ENCODE peak calls at places on chromosomes 5 and 9, in seven cellular contexts. N is GM23338, M is HCT116, L is K562, S is SK-N-MC, O is HepG2, H is GM12878. K is an unnamed sample.
A peak's percentile ranks its signal among the peaks of the same experiment; 100 is the strongest.

GRCh38 chr9:70137577-70137976 is 93.9 kb downstream of the MAMDC2 start:
- DNase-seq in N (no peak), M (no peak), L (no peak), S (no peak), O (no peak), H (no peak), K (no peak)

GRCh38 chr9:7097040-7097715 is 339.4 kb downstream of the KDM4C start:
- DNase-seq in N (no peak), M (no peak), L (no peak), S (no peak), O (no peak), H (no peak), K (no peak)

GRCh38 chr5:178057839-178058238 is 55.5 kb upstream of the N4BP3 start:
- DNase-seq in N (no peak), M (no peak), L (no peak), S (no peak), O (no peak), H (no peak), K (no peak)

GRCh38 chr5:156628421-156628820 is 221.7 kb upstream of the PPP1R2B start:
- DNase-seq in N (no peak), M (no peak), L (no peak), S (no peak), O (no peak), H (no peak), K (no peak)

GRCh38 chr5:62431735-62432617 is 19.4 kb downstream of the IPO11 start:
- DNase-seq in N (no peak), M (no peak), L (peak; percentile 41), S (no peak), O (no peak), H (no peak), K (no peak)

GRCh38 chr5:4295663-4296339 is 700.2 kb downstream of the IRX1 start:
- DNase-seq in N (peak; percentile 75), M (no peak), L (no peak), S (peak; percentile 8), O (no peak), H (no peak), K (no peak)

GRCh38 chr9:91197232-91198181 is 164.2 kb downstream of the AUH start:
- DNase-seq in N (peak; percentile 19), M (peak; percentile 85), L (peak; percentile 70), S (peak; percentile 83), O (peak; percentile 99), H (no peak), K (peak; percentile 70)

GRCh38 chr9:86649913-86650312 is 295.7 kb upstream of the TUT7 start:
- DNase-seq in N (no peak), M (no peak), L (no peak), S (peak; percentile 66), O (no peak), H (no peak), K (no peak)

GRCh38 chr9:98989036-98990000 is 45.6 kb downstream of the COL15A1 start:
- DNase-seq in N (no peak), M (peak; percentile 40), L (no peak), S (no peak), O (peak; percentile 18), H (peak; percentile 8), K (no peak)

GRCh38 chr5:33772276-33772990 is 119.4 kb downstream of the ADAMTS12 start:
- DNase-seq in N (no peak), M (no peak), L (no peak), S (no peak), O (no peak), H (no peak), K (no peak)

GRCh38 chr9:10354591-10354990 is 258.2 kb downstream of the PTPRD start:
- DNase-seq in N (no peak), M (no peak), L (no peak), S (no peak), O (no peak), H (no peak), K (no peak)

GRCh38 chr9:133967024-133967741 is 24.9 kb downstream of the VAV2 start:
- DNase-seq in N (no peak), M (no peak), L (no peak), S (no peak), O (no peak), H (no peak), K (no peak)

GRCh38 chr5:88250010-88250409 is 18.6 kb downstream of the TMEM161B start:
- DNase-seq in N (no peak), M (no peak), L (no peak), S (no peak), O (no peak), H (no peak), K (no peak)

GRCh38 chr5:118592234-118592633 is 396.1 kb downstream of the DTWD2 start:
- DNase-seq in N (no peak), M (no peak), L (no peak), S (no peak), O (no peak), H (no peak), K (no peak)

GRCh38 chr9:15187589-15187988 is 119.4 kb downstream of the TTC39B start:
- DNase-seq in N (no peak), M (no peak), L (no peak), S (no peak), O (no peak), H (no peak), K (no peak)

GRCh38 chr5:60125636-60126035 is 232.1 kb upstream of the PDE4D start:
- DNase-seq in N (no peak), M (no peak), L (no peak), S (no peak), O (no peak), H (no peak), K (no peak)

GRCh38 chr9:72954431-72955420 is 1.9 kb upstream of the ALDH1A1 start:
- DNase-seq in N (no peak), M (no peak), L (no peak), S (no peak), O (no peak), H (no peak), K (no peak)

GRCh38 chr5:131114754-131115153 is 50.3 kb downstream of the HINT1 start:
- DNase-seq in N (no peak), M (no peak), L (no peak), S (no peak), O (no peak), H (no peak), K (no peak)

GRCh38 chr5:96146675-96147074 is 185.0 kb upstream of the ELL2 start:
- DNase-seq in N (peak; percentile 8), M (peak; percentile 38), L (peak; percentile 14), S (no peak), O (no peak), H (peak; percentile 27), K (peak; percentile 6)

GRCh38 chr5:84239509-84239908 is 145.2 kb downstream of the EDIL3 start:
- DNase-seq in N (no peak), M (no peak), L (no peak), S (no peak), O (no peak), H (no peak), K (no peak)

GRCh38 chr5:78127875-78128274 is 166.6 kb downstream of the AP3B1 start:
- DNase-seq in N (peak; percentile 58), M (no peak), L (peak; percentile 13), S (no peak), O (no peak), H (no peak), K (no peak)

GRCh38 chr9:114076237-114077161 is 1.6 kb downstream of the AMBP start:
- DNase-seq in N (peak; percentile 43), M (no peak), L (no peak), S (no peak), O (peak; percentile 45), H (no peak), K (no peak)

GRCh38 chr9:20835364-20836286 is 151.6 kb downstream of the FOCAD start:
- DNase-seq in N (no peak), M (no peak), L (no peak), S (no peak), O (peak; percentile 85), H (no peak), K (no peak)

GRCh38 chr5:14109041-14109747 is 33.9 kb upstream of the TRIO start:
- DNase-seq in N (no peak), M (no peak), L (no peak), S (no peak), O (no peak), H (peak; percentile 71), K (no peak)

GRCh38 chr5:14452685-14453084 is 128.9 kb upstream of the OTULINL start:
- DNase-seq in N (no peak), M (no peak), L (no peak), S (no peak), O (no peak), H (no peak), K (no peak)

GRCh38 chr5:150541895-150542294 is 34.0 kb downstream of the NDST1 start:
- DNase-seq in N (no peak), M (no peak), L (no peak), S (no peak), O (peak; percentile 65), H (no peak), K (no peak)
- H3K27ac ChIP-seq in N (no peak overlapping the region), M (no peak overlapping the region), L (no peak overlapping the region), S (no peak overlapping the region), O (peak overlapping the region; percentile 89), H (no peak overlapping the region), K (no peak overlapping the region)

GRCh38 chr9:88605500-88606172 is 70.7 kb downstream of the NXNL2 start:
- DNase-seq in N (no peak), M (no peak), L (no peak), S (no peak), O (no peak), H (no peak), K (no peak)

GRCh38 chr9:88604836-88605499 is 70.0 kb downstream of the NXNL2 start:
- DNase-seq in N (no peak), M (no peak), L (no peak), S (no peak), O (no peak), H (no peak), K (no peak)
- TF ChIP-seq POLR2AphosphoS5 in N (no peak), M (no peak), L (no peak), S (no peak), O (no peak), H (no peak), K (no peak)

GRCh38 chr5:524442-525163 is at the start of gene SLC9A3:
- DNase-seq in N (no peak), M (no peak), L (no peak), S (no peak), O (no peak), H (no peak), K (no peak)
- TF ChIP-seq EZH2 in N (peak; percentile 42), M (no peak), L (no peak), S (no peak), O (no peak), H (no peak), K (no peak)

GRCh38 chr5:172819569-172819968 is 14.5 kb upstream of the ERGIC1 start:
- DNase-seq in N (no peak), M (no peak), L (no peak), S (no peak), O (no peak), H (no peak), K (no peak)

GRCh38 chr5:172818081-172818480 is 16.0 kb upstream of the ERGIC1 start:
- DNase-seq in N (no peak), M (no peak), L (no peak), S (no peak), O (no peak), H (no peak), K (no peak)

GRCh38 chr5:172820046-172820767 is 13.8 kb upstream of the ERGIC1 start:
- DNase-seq in N (no peak), M (peak; percentile 7), L (no peak), S (no peak), O (no peak), H (no peak), K (no peak)

GRCh38 chr5:172816887-172817418 is 17.1 kb upstream of the ERGIC1 start:
- DNase-seq in N (no peak), M (no peak), L (peak; percentile 69), S (no peak), O (no peak), H (no peak), K (no peak)

GRCh38 chr5:172817664-172818063 is 16.4 kb upstream of the ERGIC1 start:
- DNase-seq in N (no peak), M (no peak), L (no peak), S (no peak), O (no peak), H (no peak), K (no peak)
- H3K27ac ChIP-seq in N (no peak overlapping the region), M (no peak overlapping the region), L (no peak overlapping the region), S (no peak overlapping the region), O (no peak overlapping the region), H (no peak overlapping the region), K (no peak overlapping the region)

K was measured in endothelial cell of umbilical vein.